ENCODE peak calls at places on chromosome 10, in ten cellular contexts. K is mesenteric fat pad, C is Kasumi-1, D is caudate nucleus, E is substantia nigra, B is A549, Z is hypothalamus, W is mucosa of gallbladder, T is right cardiac atrium, X is ACHN. P is an unnamed sample.

GRCh38 chr10:96089670-96090462 is 40.2 kb upstream of the ZNF518A start:
- DNase-seq in K (peak; percentile 98), C (peak; percentile 97), D (peak; percentile 78), E (peak; percentile 85), B (peak; percentile 91), Z (peak; percentile 85), W (peak; percentile 94), T (peak; percentile 94), X (peak; percentile 97), P (peak; percentile 98)

GRCh38 chr10:55287346-55287745 is 486.3 kb upstream of the PCDH15 start:
- DNase-seq in K (no peak), C (peak; percentile 30), D (no peak), E (no peak), B (no peak), Z (no peak), W (no peak), T (no peak), X (peak; percentile 28), P (no peak)

GRCh38 chr10:629186-629998 is 60.1 kb downstream of the DIP2C start:
- DNase-seq in K (no peak), C (peak; percentile 61), D (no peak), E (no peak), B (no peak), Z (no peak), W (no peak), T (no peak), X (no peak), P (no peak)

GRCh38 chr10:132448248-132448731 is 51.3 kb downstream of the PWWP2B start:
- DNase-seq in K (no peak), C (peak; percentile 90), D (no peak), E (no peak), B (peak; percentile 66), Z (no peak), W (peak; percentile 71), T (peak; percentile 77), X (peak; percentile 80), P (no peak)

GRCh38 chr10:123496996-123497660 is 169.0 kb upstream of the GPR26 start:
- DNase-seq in K (no peak), C (no peak), D (no peak), E (no peak), B (no peak), Z (no peak), W (no peak), T (no peak), X (no peak), P (no peak)

GRCh38 chr10:93777092-93777491 is 19.4 kb downstream of the LGI1 start:
- DNase-seq in K (no peak), C (no peak), D (no peak), E (no peak), B (no peak), Z (no peak), W (no peak), T (no peak), X (no peak), P (no peak)

GRCh38 chr10:70599319-70599718 is 3.2 kb downstream of the PRF1 start:
- DNase-seq in K (no peak), C (no peak), D (no peak), E (no peak), B (no peak), Z (no peak), W (no peak), T (no peak), X (no peak), P (no peak)

GRCh38 chr10:72736176-72736795 is 44.3 kb downstream of the MCU start:
- DNase-seq in K (no peak), C (no peak), D (no peak), E (no peak), B (peak; percentile 33), Z (no peak), W (no peak), T (no peak), X (no peak), P (no peak)

GRCh38 chr10:73529089-73529832 is 33.4 kb upstream of the PPP3CB start:
- DNase-seq in K (no peak), C (peak; percentile 98), D (peak; percentile 3), E (peak; percentile 23), B (peak; percentile 58), Z (peak; percentile 22), W (peak; percentile 51), T (peak; percentile 18), X (peak; percentile 84), P (no peak)

GRCh38 chr10:3486346-3487065 is 298.5 kb downstream of the KLF6 start:
- DNase-seq in K (no peak), C (no peak), D (no peak), E (no peak), B (peak; percentile 93), Z (peak; percentile 26), W (peak; percentile 89), T (no peak), X (peak; percentile 87), P (no peak)

GRCh38 chr10:62858364-62858763 is 42.2 kb upstream of the EGR2 start:
- DNase-seq in K (no peak), C (no peak), D (no peak), E (no peak), B (no peak), Z (no peak), W (peak; percentile 37), T (peak; percentile 87), X (no peak), P (no peak)

GRCh38 chr10:93954299-93954698 is 39.4 kb upstream of the PLCE1 start:
- DNase-seq in K (no peak), C (no peak), D (no peak), E (no peak), B (no peak), Z (no peak), W (no peak), T (no peak), X (no peak), P (no peak)

GRCh38 chr10:12720217-12720981 is 281.1 kb downstream of the CCDC3 start:
- DNase-seq in K (no peak), C (no peak), D (no peak), E (no peak), B (peak; percentile 60), Z (no peak), W (peak; percentile 94), T (peak; percentile 89), X (peak; percentile 51), P (no peak)

GRCh38 chr10:11796439-11796838 is 26.7 kb upstream of the PROSER2 start:
- DNase-seq in K (no peak), C (no peak), D (no peak), E (no peak), B (no peak), Z (no peak), W (no peak), T (no peak), X (no peak), P (no peak)

GRCh38 chr10:5629789-5630436 is 36.5 kb downstream of the ASB13 start:
- DNase-seq in K (no peak), C (peak; percentile 82), D (peak; percentile 33), E (no peak), B (peak; percentile 74), Z (peak; percentile 52), W (peak; percentile 88), T (peak; percentile 77), X (peak; percentile 73), P (no peak)

GRCh38 chr10:91745086-91745831 is 53.0 kb upstream of the TNKS2 start:
- DNase-seq in K (no peak), C (no peak), D (no peak), E (no peak), B (peak; percentile 22), Z (no peak), W (peak; percentile 36), T (no peak), X (peak; percentile 7), P (no peak)

GRCh38 chr10:6033954-6034353 is 28.2 kb downstream of the IL2RA start:
- DNase-seq in K (no peak), C (no peak), D (no peak), E (no peak), B (no peak), Z (no peak), W (peak; percentile 10), T (no peak), X (no peak), P (peak; percentile 50)

GRCh38 chr10:79200346-79200745 is 131.6 kb downstream of the ZMIZ1 start:
- DNase-seq in K (no peak), C (no peak), D (no peak), E (no peak), B (no peak), Z (no peak), W (no peak), T (no peak), X (no peak), P (no peak)

GRCh38 chr10:78035025-78035424 is 1.4 kb downstream of the RPS24 start:
- DNase-seq in K (no peak), C (no peak), D (no peak), E (no peak), B (no peak), Z (no peak), W (no peak), T (no peak), X (no peak), P (no peak)

GRCh38 chr10:57897611-57898010 is 370.1 kb downstream of the IPMK start:
- DNase-seq in K (no peak), C (no peak), D (no peak), E (no peak), B (no peak), Z (no peak), W (no peak), T (no peak), X (no peak), P (no peak)

GRCh38 chr10:103603382-103603781 is 109.9 kb downstream of the NEURL1 start:
- DNase-seq in K (no peak), C (no peak), D (no peak), E (no peak), B (no peak), Z (no peak), W (no peak), T (no peak), X (no peak), P (no peak)

GRCh38 chr10:78742730-78743615 is 325.8 kb upstream of the ZMIZ1 start:
- DNase-seq in K (no peak), C (peak; percentile 96), D (no peak), E (no peak), B (no peak), Z (no peak), W (no peak), T (no peak), X (no peak), P (no peak)

P was measured in esophagus muscularis mucosa.